ENCODE peak calls at places on chromosomes 7 and 10, in six cellular contexts. Y, N, K, T, G and R are unnamed samples.
A peak's percentile ranks its signal among the peaks of the same experiment; 100 is the strongest.

GRCh38 chr10:48444861-48445841 is 138.7 kb downstream of the MAPK8 start:
- DNase-seq in Y (no peak), N (peak; percentile 41), K (no peak), T (peak; percentile 50), G (no peak), R (no peak)

GRCh38 chr7:50531401-50531906 is 33.8 kb downstream of the DDC start:
- DNase-seq in Y (peak; percentile 63), N (peak; percentile 96), K (no peak), T (no peak), G (no peak), R (no peak)

GRCh38 chr7:32957326-32958045 is at the start of gene FKBP9:
- DNase-seq in Y (peak; percentile 94), N (peak; percentile 62), K (peak; percentile 85), T (peak; percentile 95), G (peak; percentile 42), R (no peak)

GRCh38 chr10:79392020-79392398 is 44.7 kb downstream of the PPIF start:
- DNase-seq in Y (peak; percentile 2), N (no peak), K (peak; percentile 8), T (no peak), G (no peak), R (no peak)

GRCh38 chr10:61937631-61938284 is 36.3 kb downstream of the ARID5B start:
- DNase-seq in Y (no peak), N (no peak), K (no peak), T (no peak), G (no peak), R (no peak)

GRCh38 chr10:45487738-45488137 is 113.7 kb downstream of the ALOX5 start:
- DNase-seq in Y (no peak), N (no peak), K (no peak), T (no peak), G (no peak), R (no peak)

GRCh38 chr7:77894574-77895091 is 96.1 kb downstream of the PHTF2 start:
- DNase-seq in Y (no peak), N (no peak), K (no peak), T (no peak), G (no peak), R (no peak)

GRCh38 chr10:70779685-70780369 is 5.3 kb downstream of the TBATA start:
- DNase-seq in Y (no peak), N (no peak), K (no peak), T (no peak), G (no peak), R (no peak)

GRCh38 chr10:63707254-63707910 is 186.2 kb downstream of the REEP3 start:
- DNase-seq in Y (no peak), N (peak; percentile 61), K (peak; percentile 39), T (no peak), G (no peak), R (peak; percentile 7)

GRCh38 chr7:16649196-16649595 is 3.2 kb downstream of the BZW2 start:
- DNase-seq in Y (no peak), N (no peak), K (no peak), T (no peak), G (no peak), R (no peak)

GRCh38 chr10:103652599-103653281 is 159.2 kb downstream of the NEURL1 start:
- DNase-seq in Y (no peak), N (no peak), K (no peak), T (peak; percentile 76), G (no peak), R (no peak)

GRCh38 chr7:29563590-29564454 is at the start of gene PRR15:
- DNase-seq in Y (peak; percentile 93), N (peak; percentile 40), K (peak; percentile 14), T (peak; percentile 66), G (peak; percentile 53), R (no peak)

GRCh38 chr10:78974409-78975317 is 94.1 kb upstream of the ZMIZ1 start:
- DNase-seq in Y (peak; percentile 44), N (peak; percentile 12), K (peak; percentile 64), T (peak; percentile 78), G (peak; percentile 57), R (peak; percentile 56)

GRCh38 chr10:79070611-79071534 is 2.1 kb downstream of the ZMIZ1 start:
- DNase-seq in Y (peak; percentile 98), N (peak; percentile 19), K (peak; percentile 89), T (peak; percentile 98), G (no peak), R (peak; percentile 71)